ENCODE peak calls at places on chromosomes 11 and 22, in six cellular contexts. S, O, I, E, Q and N are unnamed samples.

GRCh38 chr11:118631510-118631909 is 24.1 kb downstream of the PHLDB1 start:
- DNase-seq in S (no peak), O (no peak), I (no peak), E (no peak), Q (no peak), N (no peak)

GRCh38 chr11:116614306-116615210 is 158.2 kb downstream of the BUD13 start:
- DNase-seq in S (no peak), O (no peak), I (no peak), E (no peak), Q (no peak), N (no peak)

GRCh38 chr11:501001-501682 is 5.9 kb downstream of the RNH1 start:
- DNase-seq in S (no peak), O (no peak), I (no peak), E (no peak), Q (no peak), N (no peak)

GRCh38 chr22:17596226-17596625 is 32.3 kb downstream of the ATP6V1E1 start:
- DNase-seq in S (no peak), O (no peak), I (no peak), E (no peak), Q (no peak), N (no peak)

GRCh38 chr11:63609971-63610580 is 4.2 kb downstream of the PLAAT3 start:
- DNase-seq in S (no peak), O (no peak), I (no peak), E (no peak), Q (no peak), N (no peak)

GRCh38 chr22:37095113-37095512 is 14.4 kb downstream of the TMPRSS6 start:
- DNase-seq in S (no peak), O (no peak), I (no peak), E (no peak), Q (no peak), N (no peak)

GRCh38 chr22:41862530-41863266 is 29.8 kb downstream of the SREBF2 start:
- DNase-seq in S (no peak), O (peak), I (no peak), E (no peak), Q (peak), N (no peak)

GRCh38 chr22:37639771-37640590 is 512 bp downstream of the SH3BP1 start:
- DNase-seq in S (no peak), O (no peak), I (peak), E (no peak), Q (peak), N (no peak)

GRCh38 chr11:27991731-27992130 is 116.2 kb downstream of the KIF18A start:
- DNase-seq in S (no peak), O (peak), I (no peak), E (no peak), Q (peak), N (no peak)

GRCh38 chr11:61516675-61517516 is 8.3 kb downstream of the LRRC10B start:
- DNase-seq in S (peak), O (no peak), I (peak), E (no peak), Q (peak), N (peak)

GRCh38 chr22:44667829-44668189 is 34.2 kb upstream of the PRR5 start:
- DNase-seq in S (no peak), O (no peak), I (peak), E (no peak), Q (no peak), N (no peak)

GRCh38 chr11:128691802-128692749 is 1.8 kb upstream of the FLI1 start:
- DNase-seq in S (no peak), O (no peak), I (peak), E (no peak), Q (peak), N (no peak)

GRCh38 chr11:46918778-46919513 is 596 bp upstream of the LRP4 start:
- DNase-seq in S (no peak), O (no peak), I (peak), E (no peak), Q (peak), N (no peak)

DNA sequence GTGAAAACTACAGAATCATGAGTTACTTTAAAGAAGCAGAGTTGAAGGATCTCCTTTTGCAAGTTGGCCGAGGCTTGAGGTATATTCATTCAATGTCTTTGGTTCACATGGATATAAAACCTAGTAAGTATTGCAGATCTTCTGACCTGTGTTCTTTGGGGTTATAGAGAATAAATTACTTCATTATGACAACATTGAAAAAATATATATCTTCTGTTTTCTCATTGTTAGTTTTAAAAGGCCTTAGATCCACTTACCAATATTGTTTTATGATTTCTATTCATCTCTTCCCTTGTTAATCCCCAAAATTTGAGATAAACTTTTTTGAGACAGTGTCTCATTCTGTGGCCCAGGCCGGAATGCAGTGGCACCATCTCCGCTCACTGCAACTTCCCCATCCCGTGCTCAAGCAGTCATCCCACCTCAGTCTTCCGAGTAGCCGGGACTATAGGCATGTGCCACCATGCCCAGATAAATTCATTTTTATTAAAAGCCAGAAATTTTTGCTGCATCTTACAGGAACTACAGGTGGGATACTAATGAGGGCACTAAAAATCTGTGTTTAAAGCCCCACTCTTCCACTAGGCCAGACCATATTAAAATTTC is 8.2 kb downstream of the WEE1 start:
- DNase-seq in S (no peak), O (no peak), I (no peak), E (no peak), Q (no peak), N (no peak)
- H3K14ac ChIP-seq in S (no peak), O (no peak), I (no peak), E (no peak), Q (no peak), N (no peak)

GRCh38 chr11:9708544-9708943 is 44.7 kb downstream of the SWAP70 start:
- DNase-seq in S (no peak), O (peak), I (no peak), E (no peak), Q (peak), N (no peak)
- H4K91ac ChIP-seq in S (no peak), O (no peak), I (no peak), E (no peak), Q (no peak), N (no peak)

GRCh38 chr11:125091877-125092664 is 19.4 kb downstream of the TMEM218 start:
- DNase-seq in S (no peak), O (no peak), I (no peak), E (no peak), Q (no peak), N (no peak)
- H3K14ac ChIP-seq in S (no peak), O (peak), I (no peak), E (no peak), Q (no peak), N (no peak)

DNA sequence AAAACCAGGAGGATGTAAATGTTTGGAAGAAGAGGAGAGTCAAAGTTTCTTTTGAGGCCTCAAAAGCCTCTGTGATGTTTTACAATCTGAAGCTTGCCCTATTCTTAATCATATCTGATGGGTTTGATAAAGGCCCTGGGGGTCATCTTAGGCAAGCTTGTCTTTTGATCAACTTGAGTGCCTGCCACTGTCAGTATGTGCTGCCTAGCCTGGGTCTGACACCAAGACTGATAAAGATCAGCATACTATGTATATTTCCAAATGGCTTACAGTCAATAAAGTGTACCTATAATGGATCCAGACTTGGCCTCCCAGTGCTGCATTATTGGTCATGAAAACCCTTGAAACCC is 12.7 kb downstream of the EHF start:
- DNase-seq in S (no peak), O (no peak), I (no peak), E (no peak), Q (no peak), N (no peak)
- H4K91ac ChIP-seq in S (no peak), O (no peak), I (no peak), E (no peak), Q (no peak), N (no peak)

GRCh38 chr11:71250512-71251158 is 1.7 kb downstream of the SHANK2 start:
- DNase-seq in S (no peak), O (no peak), I (peak), E (no peak), Q (peak), N (no peak)
- H3K14ac ChIP-seq in S (no peak), O (no peak), I (peak), E (no peak), Q (no peak), N (peak)

GRCh38 chr11:75563501-75563977 is 1.5 kb downstream of the SERPINH1 start:
- DNase-seq in S (no peak), O (no peak), I (no peak), E (no peak), Q (no peak), N (no peak)

GRCh38 chr11:75565916-75566762 is 4.1 kb downstream of the SERPINH1 start:
- DNase-seq in S (no peak), O (no peak), I (no peak), E (no peak), Q (no peak), N (no peak)

GRCh38 chr11:75566763-75567279 is 4.8 kb downstream of the SERPINH1 start:
- DNase-seq in S (no peak), O (no peak), I (no peak), E (no peak), Q (no peak), N (no peak)

GRCh38 chr11:75563978-75564552 is 2.0 kb downstream of the SERPINH1 start:
- DNase-seq in S (peak), O (peak), I (peak), E (no peak), Q (peak), N (peak)

DNA sequence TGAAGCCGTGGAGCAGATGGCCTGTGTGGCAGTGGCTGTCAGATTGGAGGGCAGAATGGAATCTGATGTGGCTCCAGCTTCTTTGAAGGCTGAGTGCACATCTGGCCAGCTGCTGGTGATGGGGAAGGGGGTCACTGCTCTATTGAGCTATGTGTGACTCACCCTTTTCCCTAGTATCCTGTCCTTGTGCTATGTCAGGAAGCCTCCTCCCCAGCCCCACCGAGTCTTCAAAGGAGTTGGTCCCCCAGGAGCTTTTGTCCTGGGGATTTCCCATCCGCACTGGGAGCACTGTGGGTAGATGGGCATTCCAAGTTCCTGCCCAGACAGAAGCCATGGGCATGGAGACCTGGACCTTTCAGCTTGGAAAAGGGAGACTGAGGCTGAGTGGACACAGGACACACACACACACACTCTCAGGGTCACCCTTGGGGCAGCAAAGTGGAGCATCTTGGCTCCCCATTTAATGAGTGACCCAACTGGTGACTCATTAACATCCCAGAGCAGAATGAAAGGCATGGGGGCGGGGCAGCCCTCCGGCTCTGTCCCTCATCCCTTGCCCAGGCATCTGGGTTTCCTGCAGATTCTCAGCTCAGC is 3.3 kb downstream of the SERPINH1 start:
- DNase-seq in S (no peak), O (peak), I (peak), E (no peak), Q (peak), N (peak)
- H4K91ac ChIP-seq in S (no peak), O (peak), I (no peak), E (peak), Q (no peak), N (peak)